ENCODE peak calls at places on chromosome 4, in eight cellular contexts. D is AG10803; M is osteoblast; S is GM12864; F is naive thymus-derived CD4-positive, alpha-beta T cell; I is cardiac fibroblast; V is right lobe of liver; N is left ventricle myocardium inferior. U is an unnamed sample.

GRCh38 chr4:101806914-101807313 is 16.4 kb downstream of the BANK1 start:
- DNase-seq in D (peak), M (no peak), S (peak), F (no peak), I (peak), V (no peak), N (no peak), U (no peak)

GRCh38 chr4:38138363-38138762 is 178.2 kb downstream of the PTTG2 start:
- DNase-seq in D (no peak), M (no peak), S (no peak), F (no peak), I (no peak), V (no peak), N (no peak), U (no peak)

GRCh38 chr4:89152972-89153371 is 41.6 kb downstream of the TIGD2 start:
- DNase-seq in D (no peak), M (no peak), S (no peak), F (no peak), I (no peak), V (no peak), N (no peak), U (no peak)

GRCh38 chr4:3532714-3533336 is 603 bp upstream of the LRPAP1 start:
- DNase-seq in D (no peak), M (no peak), S (no peak), F (no peak), I (no peak), V (no peak), N (no peak), U (no peak)

GRCh38 chr4:37383579-37384229 is 139.2 kb downstream of the NWD2 start:
- DNase-seq in D (peak), M (no peak), S (no peak), F (no peak), I (peak), V (no peak), N (no peak), U (no peak)

GRCh38 chr4:152073738-152074137 is 312.9 kb upstream of the GATB start:
- DNase-seq in D (peak), M (no peak), S (no peak), F (no peak), I (peak), V (no peak), N (no peak), U (peak)

GRCh38 chr4:151561551-151562256 is 152.7 kb downstream of the FHIP1A start:
- DNase-seq in D (peak), M (no peak), S (no peak), F (no peak), I (no peak), V (no peak), N (no peak), U (no peak)

GRCh38 chr4:41069268-41069667 is 145.1 kb downstream of the APBB2 start:
- DNase-seq in D (peak), M (no peak), S (no peak), F (no peak), I (peak), V (no peak), N (no peak), U (no peak)

GRCh38 chr4:48791313-48791712 is 11.2 kb upstream of the FRYL start:
- DNase-seq in D (no peak), M (no peak), S (no peak), F (no peak), I (no peak), V (no peak), N (no peak), U (no peak)

GRCh38 chr4:151540728-151541437 is 131.9 kb downstream of the FHIP1A start:
- DNase-seq in D (peak), M (peak), S (no peak), F (no peak), I (peak), V (no peak), N (no peak), U (no peak)

GRCh38 chr4:47075241-47075640 is 43.9 kb downstream of the GABRB1 start:
- DNase-seq in D (no peak), M (no peak), S (no peak), F (no peak), I (no peak), V (no peak), N (no peak), U (no peak)

GRCh38 chr4:150244600-150244999 is 166.4 kb downstream of the DCLK2 start:
- DNase-seq in D (peak), M (peak), S (no peak), F (no peak), I (peak), V (no peak), N (no peak), U (no peak)

GRCh38 chr4:124806403-124806802 is 93.9 kb upstream of the ANKRD50 start:
- DNase-seq in D (no peak), M (no peak), S (no peak), F (no peak), I (no peak), V (no peak), N (no peak), U (no peak)

GRCh38 chr4:112340048-112340447 is 42.9 kb downstream of the ALPK1 start:
- DNase-seq in D (no peak), M (no peak), S (no peak), F (no peak), I (no peak), V (no peak), N (no peak), U (no peak)

GRCh38 chr4:6492861-6493667 is 20.6 kb upstream of the PPP2R2C start:
- DNase-seq in D (no peak), M (no peak), S (no peak), F (no peak), I (no peak), V (no peak), N (no peak), U (no peak)
- H3K4me3 ChIP-seq in D (no peak), M (no peak), S (no peak), F (no peak), I (no peak), V (no peak), N (peak), U (no peak)

GRCh38 chr4:34861661-34862060 is 1382.7 kb downstream of the ARAP2 start:
- DNase-seq in D (no peak), M (no peak), S (no peak), F (no peak), I (no peak), V (no peak), N (no peak), U (no peak)
- H3K4me3 ChIP-seq in D (no peak), M (no peak), S (no peak), F (no peak), I (no peak), V (no peak), N (no peak), U (no peak)

DNA sequence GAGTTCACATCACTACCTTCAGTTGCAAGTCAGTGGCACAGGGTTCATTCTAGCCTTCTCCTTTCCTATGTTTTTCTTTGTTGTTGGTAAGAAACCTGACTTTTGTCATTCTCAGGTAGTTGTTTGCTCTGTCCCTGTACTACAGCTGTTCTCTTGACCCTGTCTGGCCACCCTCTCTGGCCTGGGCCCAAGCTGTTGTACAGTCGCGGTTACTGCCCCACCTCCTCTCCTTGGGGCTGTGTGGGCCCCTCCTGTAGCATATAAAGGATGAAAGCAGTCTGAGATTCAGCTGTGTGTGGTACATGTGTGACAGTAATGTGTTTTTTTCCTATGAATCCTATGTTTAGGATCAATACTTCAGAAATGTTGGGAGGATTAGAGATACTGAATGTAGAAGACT is 12.5 kb downstream of the MOB1B start:
- DNase-seq in D (no peak), M (no peak), S (no peak), F (no peak), I (no peak), V (no peak), N (no peak), U (no peak)
- H3K4me3 ChIP-seq in D (no peak), M (no peak), S (no peak), F (no peak), I (no peak), V (no peak), N (no peak), U (no peak)

DNA sequence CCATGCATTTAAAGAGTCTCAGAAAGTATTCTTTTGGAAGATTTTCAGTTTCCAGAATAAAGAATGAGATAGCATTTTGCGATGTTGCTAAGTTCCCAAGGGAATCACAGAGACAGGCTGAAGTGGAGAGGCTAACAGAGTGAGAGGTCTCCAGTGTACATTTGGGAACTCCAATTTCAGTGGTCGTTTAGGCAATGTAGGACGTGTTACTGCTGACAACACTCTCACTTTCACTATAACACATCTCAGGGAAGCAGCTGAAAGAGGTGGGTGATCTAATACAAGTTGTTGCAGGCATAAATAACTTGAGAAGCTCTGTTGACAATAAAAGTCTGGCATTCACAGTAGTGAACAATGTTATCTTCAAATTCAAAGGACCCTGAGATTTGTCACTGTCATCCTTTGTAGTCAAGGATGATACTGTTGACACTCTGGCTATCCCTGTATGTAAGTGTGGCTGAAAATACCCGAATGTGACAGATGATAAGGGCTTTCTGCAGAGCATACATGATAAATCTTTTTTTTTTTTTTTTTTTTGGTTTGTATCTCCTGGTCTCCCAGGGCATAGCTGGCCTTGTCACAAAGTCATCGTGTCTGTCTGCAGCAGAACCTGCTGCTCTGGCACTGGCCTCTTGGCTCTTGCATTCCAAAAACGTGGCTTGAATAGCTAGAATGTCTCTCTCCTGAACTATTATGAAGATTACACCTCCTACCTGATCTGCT is 50.2 kb upstream of the SCRG1 start:
- DNase-seq in D (no peak), M (no peak), S (no peak), F (no peak), I (no peak), V (no peak), N (peak), U (peak)
- H3K4me3 ChIP-seq in D (no peak), M (peak), S (no peak), F (no peak), I (no peak), V (no peak), N (peak), U (no peak)

GRCh38 chr4:8538076-8538702 is 42.0 kb upstream of the GPR78 start:
- DNase-seq in D (no peak), M (peak), S (no peak), F (no peak), I (no peak), V (no peak), N (no peak), U (no peak)
- H3K4me3 ChIP-seq in D (no peak), M (no peak), S (no peak), F (no peak), I (no peak), V (no peak), N (no peak), U (no peak)

DNA sequence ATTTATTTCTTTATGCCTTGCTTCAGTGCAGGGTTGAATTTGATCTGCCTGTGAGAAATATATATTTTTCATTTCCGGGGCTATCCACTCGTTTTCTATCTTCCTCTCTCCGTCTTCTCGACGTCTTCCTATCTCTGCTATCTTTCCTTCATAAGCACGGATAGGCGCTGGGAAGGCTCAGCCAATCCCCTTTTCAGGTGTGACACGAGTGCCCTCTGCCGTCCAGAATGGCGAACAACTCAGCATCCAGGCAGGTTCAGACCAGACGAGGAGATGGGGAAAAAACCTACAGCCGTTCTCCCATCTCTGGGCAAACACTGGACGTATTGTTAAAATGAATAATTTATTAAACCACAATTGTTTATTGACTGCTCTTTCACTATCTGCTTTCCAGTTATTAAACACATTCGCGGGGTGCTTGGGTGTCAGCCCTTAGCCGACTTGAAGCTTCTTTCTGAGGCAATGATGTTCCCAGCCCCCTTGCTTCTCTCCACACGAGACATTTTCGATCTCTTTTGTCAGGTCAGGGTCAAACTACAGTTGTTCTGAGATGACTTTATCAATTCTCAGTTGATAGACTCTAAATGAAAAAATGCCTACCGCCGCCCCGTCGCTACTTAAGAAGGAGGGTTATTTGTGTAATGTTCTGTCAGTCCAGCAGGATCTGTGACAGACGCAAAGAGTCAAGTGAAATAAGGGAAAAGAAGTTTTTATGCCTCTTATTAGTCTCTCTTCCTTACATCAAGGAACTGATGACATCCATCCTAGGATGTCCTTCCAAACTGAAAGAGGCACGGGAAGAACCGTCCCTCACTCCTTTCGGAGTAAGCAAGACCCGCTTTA is 96.3 kb upstream of the NOCT start:
- DNase-seq in D (peak), M (peak), S (no peak), F (no peak), I (peak), V (peak), N (peak), U (peak)
- H3K4me3 ChIP-seq in D (no peak), M (no peak), S (no peak), F (no peak), I (peak), V (no peak), N (no peak), U (peak)

GRCh38 chr4:182715548-182715947 is 201.6 kb downstream of the DCTD start:
- DNase-seq in D (no peak), M (no peak), S (no peak), F (no peak), I (no peak), V (no peak), N (no peak), U (no peak)
- H3K4me3 ChIP-seq in D (no peak), M (no peak), S (no peak), F (no peak), I (no peak), V (no peak), N (no peak), U (no peak)

DNA sequence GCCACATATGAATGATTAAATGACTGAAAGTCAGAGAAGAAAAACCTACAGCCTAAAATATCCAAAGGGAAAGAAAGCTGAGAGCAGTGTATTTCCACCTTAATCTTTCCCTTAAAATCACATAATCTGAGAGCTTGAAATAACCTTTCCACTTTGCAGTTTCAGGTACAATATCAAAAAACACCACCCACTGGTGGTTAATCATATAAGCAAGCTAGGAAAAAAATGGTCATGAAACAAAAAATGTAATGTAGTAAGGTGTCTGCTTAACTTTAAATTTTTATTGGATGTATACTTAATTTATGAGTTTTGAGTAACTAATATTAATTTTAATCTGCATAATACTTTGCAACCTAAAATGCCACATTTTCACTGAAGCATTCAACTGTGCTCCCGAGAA is 3.2 kb downstream of the PRDM5 start:
- DNase-seq in D (no peak), M (peak), S (no peak), F (no peak), I (no peak), V (no peak), N (no peak), U (no peak)
- H3K4me3 ChIP-seq in D (no peak), M (no peak), S (no peak), F (no peak), I (no peak), V (no peak), N (no peak), U (no peak)

U was measured in right cardiac atrium.